ENCODE peak calls at places on chromosomes 12 and 14, in four cellular contexts. O is hypothalamus, B is RWPE1, J is mucosa of gallbladder. Y is an unnamed sample.

GRCh38 chr12:99339663-99340062 is 307.9 kb upstream of the GARIN6 start:
- DNase-seq in B (no peak), J (no peak), O (no peak), Y (no peak)

GRCh38 chr14:65860956-65861631 is 448.6 kb downstream of the FUT8 start:
- DNase-seq in B (no peak), O (no peak), J (no peak), Y (no peak)

GRCh38 chr12:29662737-29663323 is 120.9 kb downstream of the TMTC1 start:
- DNase-seq in J (no peak), B (no peak), O (no peak), Y (no peak)

GRCh38 chr14:105878554-105878953 is 352.2 kb downstream of the TMEM121 start:
- DNase-seq in B (no peak), J (no peak), O (no peak), Y (no peak)

GRCh38 chr12:1131811-1132224 is 140.8 kb downstream of the ERC1 start:
- DNase-seq in O (peak; percentile 5), B (no peak), J (no peak), Y (peak; percentile 2)

GRCh38 chr14:103524002-103524785 is 1.6 kb upstream of the CKB start:
- DNase-seq in O (no peak), J (no peak), B (no peak), Y (no peak)

GRCh38 chr12:93877446-93877845 is 200.3 kb downstream of the CRADD start:
- DNase-seq in J (no peak), B (no peak), O (no peak), Y (no peak)

GRCh38 chr14:31566456-31566855 is 5.3 kb downstream of the NUBPL start:
- DNase-seq in B (no peak), J (no peak), O (no peak), Y (no peak)

GRCh38 chr12:18706798-18707197 is 31.0 kb downstream of the PLCZ1 start:
- DNase-seq in O (no peak), J (no peak), B (no peak), Y (no peak)

GRCh38 chr14:24861083-24861630 is 188.8 kb downstream of the STXBP6 start:
- DNase-seq in O (no peak), J (no peak), B (peak; percentile 19), Y (no peak)

GRCh38 chr12:93177208-93178153 is 200.2 kb upstream of the NUDT4 start:
- DNase-seq in J (peak; percentile 62), B (no peak), O (no peak), Y (no peak)

GRCh38 chr12:118402251-118402650 is 25.9 kb downstream of the SUDS3 start:
- DNase-seq in O (peak; percentile 7), B (no peak), J (no peak), Y (peak; percentile 13)

GRCh38 chr12:19750116-19750644 is 310.9 kb downstream of the AEBP2 start:
- DNase-seq in B (no peak), J (no peak), O (no peak), Y (no peak)

GRCh38 chr14:74491952-74492351 is 1.2 kb downstream of the NPC2 start:
- DNase-seq in B (peak; percentile 50), J (no peak), O (no peak), Y (peak; percentile 57)

GRCh38 chr14:54147285-54147684 is 190.7 kb upstream of the BMP4 start:
- DNase-seq in J (peak; percentile 12), B (no peak), O (no peak), Y (no peak)

GRCh38 chr12:24709201-24709600 is 239.7 kb downstream of the BCAT1 start:
- DNase-seq in J (no peak), O (no peak), B (no peak), Y (no peak)

GRCh38 chr12:120346681-120347080 is 19.1 kb upstream of the PLA2G1B start:
- DNase-seq in B (no peak), J (no peak), O (no peak), Y (no peak)

GRCh38 chr12:51874486-51874885 is 13.4 kb upstream of the ANKRD33 start:
- DNase-seq in J (no peak), O (no peak), B (no peak), Y (no peak)

GRCh38 chr12:52534482-52534881 is 14.3 kb upstream of the KRT5 start:
- DNase-seq in J (no peak), O (no peak), B (no peak), Y (no peak)

GRCh38 chr14:87175175-87175574 is 817.8 kb downstream of the GALC start:
- DNase-seq in J (no peak), O (no peak), B (no peak), Y (no peak)

GRCh38 chr12:102548543-102548942 is 68.2 kb upstream of the IGF1 start:
- DNase-seq in O (no peak), J (peak; percentile 48), B (no peak), Y (no peak)

GRCh38 chr12:30345735-30346445 is 349.8 kb downstream of the IPO8 start:
- DNase-seq in B (no peak), O (no peak), J (no peak), Y (no peak)

GRCh38 chr14:61456720-61457119 is 135.3 kb downstream of the PRKCH start:
- DNase-seq in B (peak; percentile 69), O (peak; percentile 62), J (peak; percentile 89), Y (peak; percentile 84)

GRCh38 chr12:24560867-24561266 is 388.0 kb downstream of the BCAT1 start:
- DNase-seq in J (no peak), B (no peak), O (no peak), Y (no peak)

GRCh38 chr14:54784657-54785056 is 118.0 kb downstream of the GCH1 start:
- DNase-seq in B (no peak), O (peak; percentile 65), J (no peak), Y (no peak)

Y was measured in COLO829.